ENCODE peak calls at places on chromosomes 12 and 14, in four cellular contexts. X, Q, F and E are unnamed samples.

GRCh38 chr12:104719700-104720345 is 238.3 kb downstream of the SLC41A2 start:
- DNase-seq in F (no peak), X (no peak), Q (no peak), E (no peak)

GRCh38 chr12:62840311-62840710 is 94.6 kb downstream of the PPM1H start:
- DNase-seq in Q (no peak), F (no peak), X (no peak), E (no peak)

GRCh38 chr14:81137316-81137715 is 83.4 kb downstream of the GTF2A1 start:
- DNase-seq in X (peak; percentile 78), F (no peak), Q (no peak), E (no peak)

GRCh38 chr12:92408072-92408900 is 262.6 kb upstream of the BTG1 start:
- DNase-seq in X (peak; percentile 17), Q (peak; percentile 17), F (no peak), E (peak; percentile 17)

GRCh38 chr12:94802796-94803195 is 152.4 kb upstream of the TMCC3 start:
- DNase-seq in X (no peak), F (no peak), Q (no peak), E (no peak)

GRCh38 chr12:15356831-15357456 is 34.6 kb downstream of the PTPRO start:
- DNase-seq in Q (peak; percentile 97), F (no peak), X (no peak), E (no peak)

GRCh38 chr12:80040075-80040738 is 59.1 kb upstream of the OTOGL start:
- DNase-seq in Q (no peak), X (peak; percentile 55), F (no peak), E (no peak)

GRCh38 chr12:1796515-1797010 is 23.8 kb upstream of the LRTM2 start:
- DNase-seq in F (no peak), Q (no peak), X (no peak), E (no peak)

GRCh38 chr12:19282133-19282532 is 152.6 kb downstream of the PLEKHA5 start:
- DNase-seq in Q (no peak), F (no peak), X (no peak), E (no peak)

GRCh38 chr12:123907021-123907420 is 65.6 kb downstream of the CCDC92 start:
- DNase-seq in Q (no peak), F (no peak), X (no peak), E (no peak)

GRCh38 chr12:132550014-132550802 is 60.2 kb downstream of the LRCOL1 start:
- DNase-seq in Q (no peak), X (no peak), F (no peak), E (no peak)

GRCh38 chr14:56300495-56300894 is 182.3 kb downstream of the PELI2 start:
- DNase-seq in F (no peak), X (peak; percentile 11), Q (no peak), E (no peak)

GRCh38 chr14:99728981-99729451 is 44.9 kb downstream of the CYP46A1 start:
- DNase-seq in X (no peak), Q (no peak), F (peak; percentile 14), E (no peak)

GRCh38 chr14:63853831-63854293 is 1.1 kb downstream of the SYNE2 start:
- DNase-seq in X (peak; percentile 32), Q (peak; percentile 79), F (no peak), E (no peak)